ENCODE peak calls at places on chromosomes 11 and 22, in six cellular contexts. G is GM12865, L is lower lobe of right lung, R is ovary, D is B cell, P is A549. U is an unnamed sample.

GRCh38 chr11:9109858-9110731 is 18.7 kb upstream of the SCUBE2 start:
- DNase-seq in D (no peak), G (no peak), P (no peak), R (no peak), L (no peak), U (no peak)

GRCh38 chr11:47551086-47551485 is 1.8 kb downstream of the CELF1 start:
- DNase-seq in L (no peak), D (no peak), R (no peak), P (peak; percentile 58), G (peak; percentile 65), U (no peak)

GRCh38 chr22:39308614-39309363 is 10.6 kb downstream of the RPL3 start:
- DNase-seq in R (peak; percentile 87), G (no peak), D (no peak), P (peak; percentile 78), L (peak; percentile 69), U (no peak)

GRCh38 chr22:32723632-32724031 is 77.9 kb upstream of the TIMP3 start:
- DNase-seq in L (peak; percentile 85), P (no peak), G (peak; percentile 57), R (peak; percentile 40), D (no peak), U (peak; percentile 76)

GRCh38 chr11:44315947-44316387 is 6.0 kb upstream of the ALX4 start:
- DNase-seq in R (no peak), D (no peak), P (peak; percentile 44), L (no peak), G (no peak), U (no peak)

GRCh38 chr22:50174382-50175190 is 4.1 kb downstream of the PANX2 start:
- DNase-seq in D (no peak), P (no peak), L (no peak), R (no peak), G (no peak), U (no peak)

GRCh38 chr11:75490221-75491181 is 35.2 kb downstream of the GDPD5 start:
- DNase-seq in D (no peak), L (no peak), P (no peak), R (no peak), G (no peak), U (no peak)

GRCh38 chr11:134049303-134049702 is 19.6 kb upstream of the JAM3 start:
- DNase-seq in G (no peak), R (no peak), L (no peak), D (no peak), P (no peak), U (no peak)

GRCh38 chr11:119000906-119001305 is 3.0 kb downstream of the CENATAC start:
- DNase-seq in P (no peak), D (no peak), R (no peak), G (no peak), L (no peak), U (no peak)

GRCh38 chr11:31237819-31238771 is 131.4 kb downstream of the DCDC1 start:
- DNase-seq in G (no peak), R (no peak), L (no peak), P (peak; percentile 18), D (no peak), U (no peak)

GRCh38 chr22:23128269-23129108 is 13.3 kb downstream of the RSPH14 start:
- DNase-seq in L (peak; percentile 66), D (peak; percentile 86), R (peak; percentile 87), P (peak; percentile 58), G (peak; percentile 83), U (peak; percentile 80)

GRCh38 chr11:4891996-4892640 is 10.4 kb downstream of the OR51T1 start:
- DNase-seq in P (no peak), R (no peak), L (no peak), G (no peak), D (no peak), U (no peak)
- TF ChIP-seq CTCF in P (no peak), R (no peak), L (no peak), G (no peak), D (no peak), U (no peak)

DNA sequence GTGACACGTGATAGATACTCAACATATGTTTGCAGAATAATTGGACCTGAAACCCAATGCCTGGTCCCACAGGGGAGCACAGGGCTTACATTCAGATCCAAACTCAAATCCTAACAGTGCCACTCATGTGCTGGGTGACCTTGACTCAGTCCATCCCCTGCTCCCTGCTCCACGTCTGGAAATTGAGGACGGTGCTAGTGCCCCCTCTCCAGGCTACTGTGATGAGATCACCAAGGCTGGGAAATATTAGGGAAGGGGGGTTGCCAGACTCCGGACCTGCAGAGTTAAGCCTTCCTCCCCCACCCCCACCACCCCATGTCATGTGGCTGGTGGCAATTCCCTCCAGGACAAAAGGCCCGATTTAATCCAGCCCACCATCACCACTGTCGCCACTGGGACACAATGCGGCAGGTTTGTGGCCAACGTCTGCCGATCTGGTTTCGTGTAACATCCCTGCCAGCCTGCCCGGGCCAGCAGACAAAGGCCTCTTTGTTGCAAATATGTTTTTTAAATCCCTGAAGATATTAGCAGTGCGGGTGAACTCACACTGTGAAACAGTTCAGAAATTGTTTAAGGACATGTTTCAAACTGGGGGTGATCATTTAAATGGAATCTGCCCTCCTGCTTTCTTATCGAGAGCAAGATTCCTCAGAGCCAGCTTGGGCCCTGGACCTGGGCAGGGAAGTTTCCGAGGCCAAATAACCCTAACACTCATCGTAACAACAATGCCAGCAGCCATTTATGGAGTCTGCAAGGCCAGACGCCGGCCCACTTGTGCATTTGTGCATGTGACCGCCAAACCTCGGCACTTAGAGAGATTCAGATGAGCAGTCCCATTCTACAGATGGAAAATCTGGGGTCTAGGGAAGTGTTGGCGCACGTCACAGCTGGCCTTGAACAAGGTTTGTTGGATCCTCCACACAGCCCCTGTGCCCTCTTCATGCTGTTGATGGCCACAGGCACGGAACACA is 19.6 kb upstream of the MN1 start:
- DNase-seq in P (no peak), R (no peak), L (no peak), G (no peak), D (no peak), U (no peak)
- TF ChIP-seq CTCF in P (no peak), R (no peak), L (no peak), G (no peak), D (no peak), U (no peak)

GRCh38 chr22:44438481-44439131 is 59.4 kb downstream of the RTL6 start:
- DNase-seq in P (no peak), R (no peak), D (no peak), L (no peak), G (no peak), U (no peak)

GRCh38 chr22:44437493-44438015 is 60.5 kb downstream of the RTL6 start:
- DNase-seq in G (no peak), D (no peak), P (no peak), R (no peak), L (no peak), U (no peak)

GRCh38 chr22:44439356-44440223 is 58.4 kb downstream of the RTL6 start:
- DNase-seq in G (no peak), L (no peak), D (no peak), R (no peak), P (no peak), U (no peak)

GRCh38 chr22:44436656-44437492 is 61.2 kb downstream of the RTL6 start:
- DNase-seq in P (no peak), D (no peak), L (no peak), G (no peak), R (no peak), U (no peak)

DNA sequence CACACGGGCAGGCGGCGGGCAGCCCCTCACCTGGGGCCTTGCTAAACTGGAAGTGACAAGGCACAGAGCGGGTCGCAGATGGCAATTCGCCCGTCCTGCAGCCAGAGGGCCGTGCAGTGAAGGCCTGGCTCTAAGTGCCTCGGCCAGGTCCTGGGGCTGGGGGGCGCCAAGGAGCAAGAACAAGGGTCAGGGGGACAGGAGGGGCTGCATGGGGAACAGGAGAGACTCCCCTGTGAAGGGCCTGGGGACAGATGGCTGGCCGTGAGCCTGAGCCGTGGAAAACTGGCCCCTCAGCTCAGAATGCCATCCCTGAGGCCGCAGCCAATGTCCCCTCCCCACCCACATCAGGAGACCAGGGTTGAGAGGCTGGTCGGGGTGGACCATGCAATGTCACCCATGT is 60.0 kb downstream of the RTL6 start:
- DNase-seq in R (no peak), G (no peak), D (no peak), L (no peak), P (no peak), U (no peak)
- TF ChIP-seq CTCF in R (no peak), G (no peak), D (no peak), L (no peak), P (no peak), U (no peak)

DNA sequence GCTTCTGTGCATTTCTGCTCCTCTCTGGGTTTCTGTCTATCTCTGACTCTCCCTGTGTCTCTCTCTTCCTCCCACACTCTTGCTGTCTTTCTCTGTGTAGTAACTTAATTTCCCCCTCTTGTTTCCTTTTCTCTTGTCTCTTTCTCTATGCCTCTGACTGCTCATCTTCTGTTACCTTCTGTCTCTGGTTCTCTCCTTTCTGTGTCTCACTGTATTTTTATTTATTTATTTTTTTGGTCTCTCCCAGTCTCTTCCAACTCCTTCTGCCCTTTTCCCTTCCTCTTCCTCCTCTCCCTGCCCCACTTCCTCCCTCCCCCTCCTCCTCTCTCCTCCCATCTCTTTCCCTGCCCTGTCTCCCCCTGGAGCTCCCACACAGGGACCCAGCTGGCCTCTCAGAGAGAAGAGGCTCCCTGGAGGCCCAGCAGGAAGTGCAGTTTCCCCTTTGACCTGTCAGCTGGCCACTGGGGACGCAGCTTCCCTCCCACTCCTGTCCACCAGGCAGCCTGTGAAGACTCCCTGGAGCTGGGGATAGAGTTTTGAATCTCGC is 38.3 kb upstream of the MYH9 start:
- DNase-seq in R (peak; percentile 51), D (no peak), P (peak; percentile 53), G (peak; percentile 25), L (peak; percentile 65), U (no peak)
- TF ChIP-seq CTCF in R (no peak), D (no peak), P (no peak), G (no peak), L (no peak), U (no peak)

GRCh38 chr11:125846188-125846587 is 13.1 kb downstream of the PATE4 start:
- DNase-seq in G (no peak), P (peak; percentile 3), L (no peak), R (no peak), D (no peak), U (no peak)

GRCh38 chr11:125842319-125842948 is 9.3 kb downstream of the PATE4 start:
- DNase-seq in L (no peak), P (no peak), D (no peak), R (no peak), G (no peak), U (no peak)
- TF ChIP-seq CTCF in L (no peak), P (no peak), D (no peak), R (no peak), G (no peak), U (no peak)

U was measured in activated CD8-positive, alpha-beta T cell treated with anti-CD3 and anti-CD28 coated beads for 36 hours.